ENCODE peak calls at places on chromosome 15, in eight cellular contexts. K is AG08395; E is left lobe of liver; W is NCI-H460; H is lower lobe of right lung; D is GM10248; A is EH; Q is activated CD8-positive, alpha-beta memory T cell treated with anti-CD3 and anti-CD28 coated beads for 4 hours. U is an unnamed sample.
A peak's percentile ranks its signal among the peaks of the same experiment; 100 is the strongest.

GRCh38 chr15:100559330-100559729 is 30.6 kb upstream of the CERS3 start:
- DNase-seq in E (peak; percentile 67), W (no peak), K (peak; percentile 74), Q (no peak), D (no peak), A (peak; percentile 49), H (no peak), U (no peak)

GRCh38 chr15:100693451-100693850 is 91.1 kb downstream of the ASB7 start:
- DNase-seq in K (no peak), W (no peak), E (no peak), H (no peak), Q (no peak), D (no peak), A (no peak), U (no peak)

GRCh38 chr15:45704329-45705249 is 69.8 kb downstream of the SQOR start:
- DNase-seq in D (no peak), W (no peak), H (no peak), A (peak; percentile 31), Q (no peak), E (peak; percentile 51), K (peak; percentile 9), U (no peak)

GRCh38 chr15:86916671-86917450 is 837.2 kb downstream of the AGBL1 start:
- DNase-seq in W (no peak), H (no peak), K (no peak), A (no peak), E (no peak), Q (no peak), D (no peak), U (no peak)

GRCh38 chr15:68615811-68616210 is 37.0 kb downstream of the CORO2B start:
- DNase-seq in A (no peak), D (no peak), W (no peak), H (no peak), K (no peak), E (no peak), Q (no peak), U (no peak)

GRCh38 chr15:57205999-57206398 is 170.3 kb upstream of the CGNL1 start:
- DNase-seq in K (no peak), Q (no peak), A (no peak), E (no peak), H (no peak), W (no peak), D (no peak), U (no peak)

GRCh38 chr15:33279613-33280205 is 31.1 kb upstream of the RYR3 start:
- DNase-seq in K (no peak), W (no peak), D (no peak), A (peak; percentile 83), H (no peak), Q (no peak), E (no peak), U (no peak)

GRCh38 chr15:32919749-32920414 is 202.1 kb downstream of the GREM1 start:
- DNase-seq in Q (no peak), E (no peak), K (peak; percentile 88), W (no peak), A (peak; percentile 97), D (no peak), H (no peak), U (peak; percentile 17)

GRCh38 chr15:64558460-64559179 is 98.2 kb downstream of the ZNF609 start:
- DNase-seq in Q (no peak), A (peak; percentile 77), E (no peak), W (no peak), H (no peak), D (no peak), K (peak; percentile 25), U (no peak)

GRCh38 chr15:39009740-39010139 is 445.1 kb upstream of the RASGRP1 start:
- DNase-seq in A (no peak), D (no peak), W (no peak), H (no peak), E (no peak), Q (no peak), K (no peak), U (no peak)